ENCODE peak calls at places on chromosomes 5 and 9, in seven cellular contexts. C is neural crest cell, Z is cardiac fibroblast, U is endothelial cell, S is H54, T is kidney glomerular epithelial cell, H is anterior cingulate cortex. D is an unnamed sample.

GRCh38 chr9:120741701-120742100 is 27.4 kb upstream of the MEGF9 start:
- DNase-seq in U (no peak), C (no peak), H (no peak), T (no peak), S (no peak), Z (no peak), D (no peak)

GRCh38 chr5:10642367-10642766 is 78.5 kb downstream of the ANKRD33B start:
- DNase-seq in Z (no peak), T (no peak), S (no peak), C (no peak), H (no peak), U (no peak), D (no peak)

GRCh38 chr5:78472469-78473106 is 112.2 kb downstream of the SCAMP1 start:
- DNase-seq in U (no peak), H (no peak), Z (peak; percentile 48), T (peak; percentile 1), S (no peak), C (no peak), D (no peak)

GRCh38 chr5:138668451-138668850 is 84.8 kb upstream of the CTNNA1 start:
- DNase-seq in Z (no peak), C (no peak), S (no peak), U (no peak), T (no peak), H (no peak), D (no peak)

GRCh38 chr9:73152445-73152844 is 780 bp downstream of the ANXA1 start:
- DNase-seq in C (no peak), S (no peak), Z (peak; percentile 74), U (no peak), H (no peak), T (peak; percentile 62), D (no peak)

GRCh38 chr5:95799181-95799835 is 23.2 kb downstream of the GLRX start:
- DNase-seq in C (no peak), T (no peak), H (no peak), S (no peak), U (no peak), Z (no peak), D (no peak)

GRCh38 chr5:87282254-87282653 is 14.6 kb downstream of the RASA1 start:
- DNase-seq in Z (no peak), C (no peak), T (no peak), H (no peak), U (no peak), S (no peak), D (no peak)

GRCh38 chr5:100852988-100853449 is 50.1 kb downstream of the ST8SIA4 start:
- DNase-seq in U (no peak), H (no peak), Z (no peak), C (no peak), S (no peak), T (no peak), D (no peak)

GRCh38 chr9:68496356-68496755 is 44.3 kb downstream of the TMEM252 start:
- DNase-seq in C (no peak), H (no peak), U (no peak), T (no peak), Z (no peak), S (no peak), D (no peak)

GRCh38 chr5:75363726-75364495 is 26.9 kb downstream of the HMGCR start:
- DNase-seq in U (no peak), T (no peak), Z (peak; percentile 19), H (peak; percentile 2), S (no peak), C (no peak), D (no peak)

GRCh38 chr9:100074093-100074492 is 24.7 kb downstream of the ERP44 start:
- DNase-seq in T (no peak), U (no peak), Z (peak; percentile 50), H (no peak), C (no peak), S (no peak), D (no peak)

GRCh38 chr5:158978061-158978745 is 121.5 kb downstream of the EBF1 start:
- DNase-seq in C (no peak), T (no peak), H (no peak), U (no peak), S (no peak), Z (peak; percentile 72), D (no peak)

GRCh38 chr5:96297867-96298266 is 135.2 kb downstream of the PCSK1 start:
- DNase-seq in T (no peak), Z (peak; percentile 94), S (no peak), C (no peak), H (no peak), U (no peak), D (peak; percentile 69)

GRCh38 chr5:123776761-123777160 is 264.8 kb downstream of the CSNK1G3 start:
- DNase-seq in Z (peak; percentile 26), H (no peak), C (no peak), T (peak; percentile 76), S (no peak), U (no peak), D (no peak)

GRCh38 chr9:37471942-37472679 is 6.9 kb upstream of the ZBTB5 start:
- DNase-seq in C (no peak), T (peak; percentile 99), Z (peak; percentile 90), S (peak; percentile 33), H (no peak), U (peak; percentile 28), D (no peak)

GRCh38 chr5:74361406-74362358 is 278.8 kb downstream of the ENC1 start:
- DNase-seq in T (no peak), C (no peak), Z (no peak), S (no peak), U (no peak), H (no peak), D (no peak)

D was measured in sigmoid colon.